ENCODE peak calls at places on chromosome 19, in eight cellular contexts. D, B, T, S, M, N, F and G are unnamed samples.

GRCh38 chr19:4449022-4449825 is 8.4 kb downstream of the UBXN6 start:
- DNase-seq in F (no peak), T (no peak), M (no peak), S (peak; percentile 84), B (no peak), N (no peak), D (no peak), G (no peak)

GRCh38 chr19:9836021-9836420 is 903 bp downstream of the PIN1 start:
- DNase-seq in M (peak; percentile 8), T (peak; percentile 64), B (no peak), S (no peak), D (peak; percentile 54), N (no peak), F (no peak), G (no peak)

GRCh38 chr19:29477831-29478577 is 47.8 kb upstream of the VSTM2B start:
- DNase-seq in N (no peak), S (no peak), T (no peak), M (no peak), D (no peak), B (no peak), F (no peak), G (no peak)

GRCh38 chr19:19306191-19306590 is 14.1 kb downstream of the SUGP1 start:
- DNase-seq in S (no peak), T (no peak), D (no peak), F (no peak), N (no peak), B (no peak), M (no peak), G (no peak)

GRCh38 chr19:58181902-58182576 is 822 bp upstream of the ZNF274 start:
- DNase-seq in D (peak; percentile 32), B (peak; percentile 36), M (peak; percentile 9), N (peak; percentile 25), S (peak; percentile 19), F (peak; percentile 44), T (peak; percentile 32), G (no peak)

GRCh38 chr19:3404324-3405260 is 38.2 kb downstream of the NFIC start:
- DNase-seq in F (no peak), B (peak; percentile 90), D (peak; percentile 67), M (no peak), N (no peak), T (peak; percentile 93), S (peak; percentile 90), G (peak; percentile 49)

GRCh38 chr19:11460207-11460606 is 20.6 kb downstream of the ELAVL3 start:
- DNase-seq in D (no peak), N (no peak), T (no peak), F (no peak), M (no peak), S (no peak), B (no peak), G (no peak)

GRCh38 chr19:8324186-8325050 is 3.1 kb downstream of the RPS28 start:
- DNase-seq in M (no peak), B (no peak), N (peak; percentile 62), T (no peak), S (no peak), D (no peak), F (no peak), G (no peak)

GRCh38 chr19:38270587-38271167 is 6.3 kb downstream of the SPINT2 start:
- DNase-seq in S (no peak), D (no peak), B (no peak), T (peak; percentile 90), M (peak; percentile 41), N (no peak), F (no peak), G (no peak)

GRCh38 chr19:41995959-41996797 is 2.1 kb upstream of the ATP1A3 start:
- DNase-seq in N (peak; percentile 18), D (no peak), M (no peak), B (no peak), S (no peak), F (no peak), T (no peak), G (no peak)

GRCh38 chr19:40465025-40465780 is at the start of gene BLVRB:
- DNase-seq in B (peak; percentile 12), M (peak; percentile 90), D (peak; percentile 84), S (no peak), T (peak; percentile 79), N (no peak), F (peak; percentile 38), G (no peak)

GRCh38 chr19:55443824-55444719 is 972 bp upstream of the SHISA7 start:
- DNase-seq in F (no peak), B (no peak), S (no peak), T (no peak), D (no peak), N (no peak), M (no peak), G (no peak)

GRCh38 chr19:5697890-5698634 is 8.0 kb downstream of the RPL36 start:
- DNase-seq in D (no peak), F (no peak), N (no peak), M (no peak), T (no peak), B (peak; percentile 10), S (no peak), G (no peak)

GRCh38 chr19:29714953-29715694 is at the start of gene C19orf12:
- DNase-seq in S (peak; percentile 67), F (peak; percentile 52), B (peak; percentile 69), T (peak; percentile 60), M (no peak), D (peak; percentile 69), N (peak; percentile 39), G (no peak)

GRCh38 chr19:47615714-47616113 is 6.8 kb downstream of the BICRA start:
- DNase-seq in N (no peak), M (no peak), F (no peak), D (no peak), B (no peak), T (no peak), S (no peak), G (no peak)

GRCh38 chr19:11169896-11170678 is 14.5 kb upstream of the SPC24 start:
- DNase-seq in D (no peak), S (peak; percentile 41), T (peak; percentile 10), F (no peak), M (no peak), N (no peak), B (no peak), G (no peak)

GRCh38 chr19:45152504-45153338 is 8.1 kb downstream of the NKPD1 start:
- DNase-seq in B (peak; percentile 67), N (peak; percentile 48), M (no peak), T (peak; percentile 43), S (peak; percentile 45), F (peak; percentile 25), D (no peak), G (no peak)

GRCh38 chr19:29770653-29771052 is 41.1 kb upstream of the CCNE1 start:
- DNase-seq in D (no peak), S (no peak), F (no peak), B (no peak), T (no peak), M (no peak), N (no peak), G (no peak)

GRCh38 chr19:16400911-16401675 is 70.7 kb downstream of the EPS15L1 start:
- DNase-seq in D (no peak), M (no peak), F (no peak), B (no peak), N (no peak), T (no peak), S (peak; percentile 67), G (no peak)

GRCh38 chr19:37932985-37933953 is 26.3 kb downstream of the SIPA1L3 start:
- DNase-seq in F (no peak), S (peak; percentile 24), D (peak; percentile 77), B (no peak), N (peak; percentile 76), T (peak; percentile 68), M (peak; percentile 76), G (no peak)

GRCh38 chr19:2330255-2330631 is 1.8 kb downstream of the SPPL2B start:
- DNase-seq in B (no peak), N (no peak), T (no peak), M (no peak), D (no peak), S (no peak), F (no peak), G (no peak)

GRCh38 chr19:19578241-19578640 is 40.2 kb downstream of the CILP2 start:
- DNase-seq in F (no peak), B (no peak), N (no peak), D (no peak), T (no peak), S (no peak), M (no peak), G (no peak)

GRCh38 chr19:10422846-10423245 is 2.5 kb downstream of the PDE4A start:
- DNase-seq in B (no peak), T (no peak), N (no peak), F (no peak), M (no peak), D (no peak), S (no peak), G (no peak)

GRCh38 chr19:38919837-38920528 is 8.0 kb upstream of the CCER2 start:
- DNase-seq in F (no peak), M (no peak), D (peak; percentile 73), S (no peak), T (no peak), B (no peak), N (no peak), G (no peak)

GRCh38 chr19:2461751-2462634 is 5.2 kb upstream of the LMNB2 start:
- DNase-seq in T (peak; percentile 75), D (peak; percentile 79), S (peak; percentile 63), F (peak; percentile 37), N (no peak), M (no peak), B (peak; percentile 42), G (no peak)

GRCh38 chr19:12733369-12733896 is 1.1 kb downstream of the TRIR start:
- DNase-seq in D (peak; percentile 69), B (no peak), F (no peak), S (no peak), N (peak; percentile 12), M (peak; percentile 45), T (peak; percentile 68), G (no peak)

GRCh38 chr19:45446295-45446694 is 21.5 kb upstream of the FOSB start:
- DNase-seq in S (no peak), B (no peak), T (peak; percentile 55), M (peak; percentile 69), F (no peak), D (no peak), N (no peak), G (no peak)

GRCh38 chr19:14507704-14508246 is 10.4 kb downstream of the DNAJB1 start:
- DNase-seq in S (no peak), B (no peak), T (peak; percentile 92), D (no peak), F (no peak), M (peak; percentile 70), N (no peak), G (no peak)

GRCh38 chr19:55643003-55643732 is at the start of gene ZNF581:
- DNase-seq in B (peak; percentile 63), D (peak; percentile 79), T (peak; percentile 76), F (peak; percentile 65), S (peak; percentile 78), M (peak; percentile 72), N (peak; percentile 60), G (no peak)

GRCh38 chr19:40472516-40472915 is 5.7 kb downstream of the SPTBN4 start:
- DNase-seq in S (no peak), N (no peak), B (no peak), M (no peak), T (no peak), D (no peak), F (no peak), G (no peak)

GRCh38 chr19:8034178-8034525 is 18.4 kb upstream of the CCL25 start:
- DNase-seq in S (no peak), F (no peak), B (no peak), T (no peak), M (no peak), N (no peak), D (no peak), G (no peak)